ENCODE peak calls at places on chromosomes 11 and 22, in five cellular contexts. U is adipocyte; A is CD4-positive, alpha-beta memory T cell; R is colonic mucosa; Q is astrocyte. X is an unnamed sample.

GRCh38 chr11:67352546-67353316 is 615 bp downstream of the POLD4 start:
- DNase-seq in R (peak; percentile 59), A (no peak), Q (no peak), U (no peak), X (no peak)

GRCh38 chr11:83717551-83717950 is 431.4 kb upstream of the CCDC90B start:
- DNase-seq in A (no peak), Q (no peak), U (no peak), R (no peak), X (no peak)

GRCh38 chr11:118610773-118611432 is 3.5 kb downstream of the PHLDB1 start:
- DNase-seq in Q (no peak), U (peak; percentile 89), A (peak; percentile 84), R (peak; percentile 87), X (peak; percentile 75)

GRCh38 chr11:119990306-119991021 is 147.4 kb downstream of the TRIM29 start:
- DNase-seq in U (no peak), A (no peak), Q (no peak), R (no peak), X (no peak)

GRCh38 chr11:1090600-1091331 is 16.1 kb downstream of the MUC2 start:
- DNase-seq in R (no peak), Q (no peak), U (no peak), A (no peak), X (no peak)

GRCh38 chr11:114102993-114103896 is 43.7 kb downstream of the ZBTB16 start:
- DNase-seq in A (peak; percentile 43), R (no peak), U (no peak), Q (no peak), X (no peak)

GRCh38 chr11:31830406-31830805 is 19.3 kb upstream of the PAX6 start:
- DNase-seq in R (no peak), Q (no peak), U (no peak), A (no peak), X (no peak)

GRCh38 chr11:9803685-9804413 is 140.0 kb downstream of the SWAP70 start:
- DNase-seq in Q (peak; percentile 57), A (no peak), R (no peak), U (peak; percentile 56), X (no peak)

GRCh38 chr22:26587991-26588613 is 1.8 kb downstream of the TPST2 start:
- DNase-seq in A (no peak), U (peak; percentile 15), Q (peak; percentile 24), R (no peak), X (no peak)

GRCh38 chr11:90845126-90845525 is 622.3 kb upstream of the CHORDC1 start:
- DNase-seq in Q (no peak), R (no peak), U (no peak), A (no peak), X (no peak)

GRCh38 chr11:132718711-132719641 is 813.3 kb downstream of the OPCML start:
- DNase-seq in Q (peak; percentile 76), U (no peak), A (peak; percentile 78), R (peak; percentile 17), X (no peak)

GRCh38 chr11:33059331-33060007 is 20.1 kb downstream of the TCP11L1 start:
- DNase-seq in R (no peak), Q (no peak), U (no peak), A (no peak), X (no peak)
- H3K4me3 ChIP-seq in R (no peak overlapping the region), Q (no peak overlapping the region), U (no peak overlapping the region), A (no peak overlapping the region), X (no peak overlapping the region)

GRCh38 chr11:111981270-111981669 is 43.9 kb upstream of the DLAT start:
- DNase-seq in R (no peak), Q (no peak), U (no peak), A (no peak), X (no peak)
- H3K36me3 ChIP-seq in R (no peaks in the 10 kb centered on the region), Q (peaks cover 6% of the 10 kb centered on the region), U (peaks cover 54% of the 10 kb centered on the region), A (no peaks in the 10 kb centered on the region), X (no peaks in the 10 kb centered on the region)

DNA sequence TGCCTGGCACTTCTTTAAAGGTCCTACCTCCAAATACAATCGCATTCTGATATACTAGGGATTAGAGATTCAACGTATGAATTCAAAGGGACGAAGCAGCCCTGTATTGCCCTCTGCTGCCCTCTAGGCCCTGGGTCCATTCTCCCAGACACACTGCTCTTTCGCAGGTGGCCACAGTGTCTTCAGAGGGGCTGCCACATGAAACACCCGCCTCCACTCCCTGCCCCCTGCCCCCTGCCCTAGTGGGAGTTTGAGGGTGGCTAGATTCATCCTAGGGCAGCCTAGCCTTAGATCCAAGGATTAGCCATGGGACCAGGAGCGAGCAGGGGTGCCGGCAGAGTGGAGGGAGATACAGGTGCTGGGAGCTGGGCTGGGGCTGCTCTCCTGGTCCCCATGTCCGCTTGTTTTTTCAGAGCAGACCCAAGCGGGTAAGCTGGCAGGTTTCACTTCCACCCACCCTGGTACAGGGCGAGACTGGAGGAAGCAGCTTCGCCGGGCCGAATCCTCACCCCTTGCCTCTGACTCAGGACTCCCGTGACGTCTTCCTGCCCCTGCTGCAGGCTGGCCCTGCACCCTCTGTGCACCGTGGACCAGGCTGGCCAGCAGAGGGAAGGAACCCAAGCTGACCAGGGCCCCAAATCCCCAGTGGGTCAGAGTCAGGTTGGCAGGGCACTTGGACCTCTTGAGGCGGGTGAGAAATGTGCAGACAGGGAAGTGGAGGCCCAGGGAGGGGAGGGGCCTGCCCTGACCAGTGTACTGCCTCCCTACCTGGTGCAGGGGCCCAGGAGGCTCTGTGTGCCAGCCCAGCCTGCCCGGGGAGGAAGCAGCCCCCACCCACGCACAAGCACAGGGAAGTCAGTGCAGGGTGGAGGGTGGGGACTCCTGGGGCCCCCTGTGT is 28.4 kb upstream of the HMOX1 start:
- DNase-seq in A (no peak), U (no peak), R (peak; percentile 47), Q (no peak), X (peak; percentile 74)
- H3K4me3 ChIP-seq in A (no peak overlapping the region), U (no peak overlapping the region), R (no peak overlapping the region), Q (no peak overlapping the region), X (no peak overlapping the region)

GRCh38 chr11:74866557-74866956 is 82.3 kb downstream of the XRRA1 start:
- DNase-seq in A (no peak), U (no peak), R (no peak), Q (no peak), X (no peak)
- H3K36me3 ChIP-seq in A (no peaks in the 10 kb centered on the region), U (peaks cover 61% of the 10 kb centered on the region), R (no peaks in the 10 kb centered on the region), Q (peaks cover 6% of the 10 kb centered on the region), X (peaks cover 9% of the 10 kb centered on the region)

DNA sequence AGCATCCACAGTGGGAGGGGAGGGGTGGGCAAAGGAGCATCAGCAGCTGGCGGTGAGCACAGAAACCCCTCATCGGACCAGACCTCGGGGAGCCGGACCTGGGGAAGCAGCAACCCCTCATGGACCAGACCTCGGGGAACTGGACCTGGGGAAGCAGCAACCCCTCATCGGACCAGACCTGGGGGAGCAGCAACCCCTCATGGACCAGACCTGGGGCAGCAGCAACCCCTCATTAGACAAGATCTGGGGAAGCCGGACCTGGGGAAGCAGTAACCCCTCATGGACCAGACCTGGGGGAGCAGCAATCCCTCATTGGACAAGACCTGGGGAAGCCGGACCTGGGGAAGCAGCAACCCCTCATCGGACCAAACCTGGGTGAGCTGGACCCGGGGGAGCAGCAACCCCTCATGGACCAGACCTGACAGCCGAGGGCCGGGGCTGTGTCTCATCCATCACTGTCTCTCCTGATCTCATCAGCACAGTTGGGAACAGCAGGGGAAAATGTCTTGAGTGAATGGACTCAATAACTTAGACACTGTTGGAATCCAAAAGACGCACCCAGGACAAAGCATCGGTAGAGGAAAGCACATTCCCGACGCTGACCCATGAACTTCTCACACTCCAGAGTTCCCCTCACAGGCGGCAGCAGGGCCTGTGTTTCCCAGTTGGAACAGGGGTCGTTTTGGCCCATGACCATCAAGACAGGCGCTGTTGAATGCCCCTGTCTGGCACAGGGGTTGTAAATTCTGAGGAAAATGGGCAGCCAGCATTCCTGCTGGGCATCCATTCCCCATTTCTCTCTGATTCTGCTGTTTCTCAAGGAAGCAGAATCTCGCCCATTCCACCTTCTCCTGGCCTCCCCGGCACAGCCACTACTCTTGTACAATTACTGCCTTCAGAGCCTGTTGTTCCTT is 1494.6 kb downstream of the TBC1D22A start:
- DNase-seq in R (no peak), A (no peak), U (no peak), Q (no peak), X (no peak)
- H3K4me3 ChIP-seq in R (no peak overlapping the region), A (no peak overlapping the region), U (no peak overlapping the region), Q (no peak overlapping the region), X (no peak overlapping the region)

X was measured in GM06990.